ENCODE peak calls at places on chromosome 11, in six cellular contexts. L, E, K, X, B and Z are unnamed samples.

GRCh38 chr11:112564228-112564955 is 303.7 kb upstream of the PLET1 start:
- ATAC-seq in B (peak; percentile 88), X (no peak), E (no peak), K (peak; percentile 78), L (no peak), Z (peak; percentile 62)

GRCh38 chr11:24896118-24896835 is 399.4 kb downstream of the LUZP2 start:
- ATAC-seq in X (peak; percentile 29), L (no peak), E (no peak), K (no peak), B (no peak), Z (no peak)

GRCh38 chr11:62443390-62444201 is 24.8 kb downstream of the SCGB1A1 start:
- ATAC-seq in B (peak; percentile 42), K (peak; percentile 38), E (no peak), L (no peak), X (peak; percentile 52), Z (peak; percentile 72)

GRCh38 chr11:6556139-6556949 is 47.1 kb downstream of the RRP8 start:
- ATAC-seq in L (no peak), X (no peak), K (no peak), E (peak; percentile 65), B (no peak), Z (no peak)

GRCh38 chr11:87603887-87604286 is 566.2 kb downstream of the TMEM135 start:
- ATAC-seq in K (no peak), X (no peak), B (no peak), L (no peak), E (peak; percentile 98), Z (no peak)

GRCh38 chr11:33025339-33025722 is 9.7 kb downstream of the DEPDC7 start:
- ATAC-seq in X (no peak), B (no peak), L (no peak), K (no peak), E (no peak), Z (no peak)

GRCh38 chr11:6626971-6627761 is 7.9 kb upstream of the TPP1 start:
- ATAC-seq in E (no peak), L (no peak), B (peak; percentile 74), X (no peak), K (no peak), Z (no peak)

GRCh38 chr11:70650075-70650909 is 252.0 kb downstream of the CTTN start:
- ATAC-seq in E (peak; percentile 83), K (peak; percentile 99), B (peak; percentile 84), L (peak; percentile 85), X (peak; percentile 90), Z (peak; percentile 63)

GRCh38 chr11:31246451-31247165 is 122.9 kb downstream of the DCDC1 start:
- ATAC-seq in X (peak; percentile 23), B (peak; percentile 82), L (no peak), E (no peak), K (no peak), Z (peak; percentile 50)

GRCh38 chr11:118076754-118077281 is at the start of gene TMPRSS4:
- ATAC-seq in X (peak; percentile 47), E (peak; percentile 86), B (no peak), K (peak; percentile 79), L (peak; percentile 74), Z (no peak)

GRCh38 chr11:34316347-34317037 is 41.3 kb downstream of the ABTB2 start:
- ATAC-seq in B (peak; percentile 57), E (no peak), X (no peak), L (no peak), K (no peak), Z (no peak)

GRCh38 chr11:125091247-125091876 is 20.1 kb downstream of the TMEM218 start:
- ATAC-seq in K (peak; percentile 90), L (peak; percentile 80), E (peak; percentile 38), X (peak; percentile 77), B (peak; percentile 92), Z (peak; percentile 52)

GRCh38 chr11:35330156-35330889 is 89.0 kb downstream of the SLC1A2 start:
- ATAC-seq in X (no peak), K (no peak), B (no peak), L (no peak), E (no peak), Z (no peak)

GRCh38 chr11:119907934-119908760 is 179.1 kb upstream of the NECTIN1 start:
- ATAC-seq in E (no peak), K (no peak), B (no peak), X (no peak), L (no peak), Z (no peak)

GRCh38 chr11:34052608-34053160 is 1.2 kb downstream of the CAPRIN1 start:
- ATAC-seq in X (peak; percentile 11), E (peak; percentile 4), K (peak; percentile 1), L (peak; percentile 0), B (peak; percentile 4), Z (no peak)

GRCh38 chr11:13318498-13319295 is 41.1 kb downstream of the BMAL1 start:
- ATAC-seq in K (peak; percentile 55), L (no peak), E (no peak), X (peak; percentile 51), B (peak; percentile 62), Z (no peak)

GRCh38 chr11:59770324-59770723 is 15.1 kb downstream of the STX3 start:
- ATAC-seq in L (no peak), E (no peak), X (peak; percentile 40), B (peak; percentile 41), K (no peak), Z (no peak)

DNA sequence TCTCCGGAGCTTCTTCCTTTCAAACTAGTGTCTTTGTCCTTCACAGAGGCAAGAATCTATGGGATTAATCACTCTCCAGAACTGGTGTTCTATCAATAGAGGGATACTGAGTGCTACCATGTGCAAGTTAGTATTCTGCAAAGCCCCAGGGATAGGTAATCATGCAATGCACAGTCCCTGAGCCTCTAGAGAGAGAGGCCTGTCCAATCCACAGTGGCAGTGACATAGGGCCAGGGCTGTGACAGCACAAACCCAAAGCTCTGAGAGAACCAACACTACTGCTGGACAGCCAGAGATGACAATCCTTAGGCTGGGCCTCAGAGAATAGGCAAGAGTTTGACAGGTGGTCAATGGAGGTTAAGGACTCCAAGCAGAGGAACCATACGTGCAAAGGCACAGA is 66.8 kb upstream of the USP47 start:
- ATAC-seq in X (no peak), L (no peak), B (no peak), E (no peak), K (no peak), Z (no peak)
- H3K27ac ChIP-seq in X (no peak overlapping the region), L (no peak overlapping the region), B (no peak overlapping the region), E (no peak overlapping the region), K (no peak overlapping the region), Z (no peak overlapping the region)

GRCh38 chr11:46345881-46346484 is 1.3 kb upstream of the DGKZ start:
- ATAC-seq in E (no peak), X (no peak), K (no peak), B (no peak), L (no peak), Z (no peak)

GRCh38 chr11:46346886-46347636 is at the start of gene DGKZ:
- ATAC-seq in B (peak; percentile 82), K (peak; percentile 96), X (peak; percentile 92), E (peak; percentile 81), L (peak; percentile 93), Z (peak; percentile 95)

GRCh38 chr11:46347637-46348311 is 511 bp downstream of the DGKZ start:
- ATAC-seq in K (no peak), E (no peak), L (peak; percentile 7), B (no peak), X (peak; percentile 3), Z (no peak)

GRCh38 chr11:46343520-46343919 is 3.7 kb upstream of the DGKZ start:
- ATAC-seq in K (no peak), E (no peak), B (no peak), X (no peak), L (no peak), Z (no peak)

GRCh38 chr11:46345131-46345597 is 2.1 kb upstream of the DGKZ start:
- ATAC-seq in L (no peak), E (no peak), B (peak; percentile 69), K (peak; percentile 18), X (peak; percentile 34), Z (no peak)
- H3K27ac ChIP-seq in L (no peak overlapping the region), E (no peak overlapping the region), B (peak overlapping the region; percentile 84), K (peak overlapping the region; percentile 83), X (peak overlapping the region; percentile 88), Z (peak overlapping the region; percentile 68)

GRCh38 chr11:128261011-128261421 is 326.3 kb downstream of the ETS1 start:
- ATAC-seq in K (no peak), E (no peak), X (no peak), L (no peak), B (no peak), Z (no peak)

GRCh38 chr11:128260398-128260797 is 327.0 kb downstream of the ETS1 start:
- ATAC-seq in B (no peak), E (no peak), L (no peak), X (no peak), K (no peak), Z (no peak)

GRCh38 chr11:128259816-128260215 is 327.5 kb downstream of the ETS1 start:
- ATAC-seq in X (no peak), E (no peak), L (no peak), K (no peak), B (no peak), Z (no peak)

GRCh38 chr11:128266893-128267292 is 320.5 kb downstream of the ETS1 start:
- ATAC-seq in E (no peak), K (no peak), B (no peak), L (no peak), X (no peak), Z (no peak)

DNA sequence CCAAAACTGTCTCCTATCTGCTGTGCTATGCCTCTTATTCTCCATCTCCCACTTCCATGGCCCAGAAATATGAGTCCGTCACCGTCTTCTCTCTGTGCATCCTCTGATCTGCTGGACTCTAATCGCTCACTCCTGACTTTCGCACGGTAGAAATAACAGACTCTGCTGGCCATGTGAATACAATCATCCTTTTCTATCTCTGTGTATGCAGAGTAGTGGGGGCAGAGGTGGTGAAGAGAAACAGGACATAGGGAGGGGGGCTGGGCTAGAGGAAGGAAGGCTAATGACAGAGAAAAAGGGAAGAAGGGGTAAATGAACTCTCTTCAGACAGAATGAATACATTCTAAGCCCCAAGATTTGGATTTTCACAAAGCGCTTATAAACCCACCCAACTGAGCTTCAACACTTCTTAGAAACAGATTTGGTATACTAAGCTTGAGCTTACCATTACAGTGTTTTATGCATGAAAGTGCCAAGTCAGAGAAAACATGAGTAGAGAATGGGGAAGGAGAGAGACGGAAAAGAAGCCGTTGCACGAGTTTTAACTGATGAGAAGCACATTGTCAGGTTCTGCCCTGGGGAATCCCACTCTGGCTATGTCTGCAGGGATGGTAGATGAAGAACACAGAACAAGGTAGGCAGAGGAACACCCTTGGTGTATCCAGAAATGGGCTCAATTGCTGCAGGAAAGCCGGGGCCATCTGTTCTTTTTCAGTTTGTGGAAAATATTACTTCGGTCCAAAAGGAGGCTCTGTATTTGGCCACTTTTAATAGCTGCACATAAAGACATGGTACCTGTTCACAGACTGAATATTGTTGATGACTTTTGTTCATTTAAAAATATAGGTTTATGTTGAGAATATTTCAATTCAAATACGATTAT is 324.7 kb downstream of the ETS1 start:
- ATAC-seq in E (no peak), L (no peak), K (no peak), B (no peak), X (no peak), Z (no peak)
- H3K27ac ChIP-seq in E (no peak overlapping the region), L (no peak overlapping the region), K (no peak overlapping the region), B (no peak overlapping the region), X (no peak overlapping the region), Z (no peak overlapping the region)

DNA sequence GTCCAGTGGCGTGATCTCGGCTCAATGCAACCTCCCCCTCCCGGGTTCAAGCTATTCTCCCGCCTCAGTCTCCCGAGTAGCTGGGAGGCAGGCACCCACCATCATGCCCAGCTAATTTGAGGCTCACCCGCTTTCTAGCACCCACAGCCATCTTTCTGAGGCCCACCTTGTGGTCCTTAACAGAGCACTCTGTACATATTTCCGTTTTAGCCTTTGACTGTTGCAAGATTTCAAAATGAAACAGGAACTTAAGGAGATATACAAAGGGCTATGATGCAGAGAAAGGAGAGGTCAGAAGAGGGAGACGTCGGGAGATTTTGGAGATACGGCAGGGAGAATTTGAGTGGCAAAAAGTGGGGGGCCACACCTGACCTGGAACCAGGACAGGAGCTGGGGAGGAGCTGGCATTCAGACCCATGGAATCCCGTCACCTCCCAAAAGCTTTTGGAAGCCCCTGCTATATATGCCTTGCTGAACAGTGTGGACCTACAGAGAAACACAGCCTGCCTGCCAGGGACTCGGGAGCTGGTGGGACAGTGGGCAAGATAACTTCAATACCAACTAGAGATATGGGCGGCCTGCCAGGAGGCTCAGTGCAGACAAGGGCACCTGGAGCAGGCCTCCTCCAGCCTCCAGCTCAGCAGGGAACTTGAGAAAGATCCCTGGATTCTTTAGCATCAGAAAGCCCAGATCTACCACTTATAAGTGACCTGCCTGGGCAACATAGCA is 8.0 kb upstream of the CLCF1 start:
- ATAC-seq in L (no peak), B (no peak), X (peak; percentile 34), E (no peak), K (peak; percentile 4), Z (no peak)
- H3K27ac ChIP-seq in L (peak overlapping the region; percentile 8), B (no peak overlapping the region), X (peak overlapping the region; percentile 64), E (no peak overlapping the region), K (no peak overlapping the region), Z (peak overlapping the region; percentile 17)